ENCODE peak calls at places on chromosomes 13 and 19, in five cellular contexts. One of them, this sample, is unnamed. For H3K9me3, the result is how much of the 10 kb centered on the place peaks cover.

GRCh38 chr13:113001251-113002140 is 32.5 kb downstream of the MCF2L start:
- DNase-seq in colonic mucosa: peak
- DNase-seq in A673: peak
- DNase-seq in psoas muscle: no peak
- DNase-seq in right lobe of liver: no peak
- DNase-seq in this sample: peak

GRCh38 chr13:97810152-97810551 is 143.3 kb upstream of the IPO5 start:
- DNase-seq in A673: peak
- DNase-seq in right lobe of liver: no peak
- DNase-seq in colonic mucosa: no peak
- DNase-seq in psoas muscle: no peak
- DNase-seq in this sample: no peak

GRCh38 chr13:99572131-99572530 is 70.9 kb downstream of the TM9SF2 start:
- DNase-seq in right lobe of liver: no peak
- DNase-seq in A673: no peak
- DNase-seq in colonic mucosa: no peak
- DNase-seq in psoas muscle: no peak
- DNase-seq in this sample: no peak

GRCh38 chr19:15110418-15110815 is 3.2 kb downstream of the SYDE1 start:
- DNase-seq in psoas muscle: no peak
- DNase-seq in right lobe of liver: no peak
- DNase-seq in colonic mucosa: no peak
- DNase-seq in A673: no peak
- DNase-seq in this sample: no peak

GRCh38 chr13:88919970-88920628 is 1248.9 kb downstream of the SLITRK5 start:
- DNase-seq in psoas muscle: no peak
- DNase-seq in right lobe of liver: no peak
- DNase-seq in colonic mucosa: no peak
- DNase-seq in A673: no peak
- DNase-seq in this sample: no peak

GRCh38 chr19:16608290-16608704 is 19.7 kb downstream of the MED26 start:
- DNase-seq in psoas muscle: no peak
- DNase-seq in right lobe of liver: no peak
- DNase-seq in colonic mucosa: no peak
- DNase-seq in A673: no peak
- DNase-seq in this sample: no peak

GRCh38 chr19:995051-995827 is 5.0 kb upstream of the GRIN3B start:
- DNase-seq in psoas muscle: no peak
- DNase-seq in right lobe of liver: peak
- DNase-seq in A673: no peak
- DNase-seq in colonic mucosa: no peak
- DNase-seq in this sample: peak

GRCh38 chr13:95571941-95572340 is 19.4 kb downstream of the CLDN10 start:
- DNase-seq in colonic mucosa: no peak
- DNase-seq in psoas muscle: no peak
- DNase-seq in right lobe of liver: no peak
- DNase-seq in A673: no peak
- DNase-seq in this sample: no peak

GRCh38 chr13:45615501-45616101 is at the start of gene ERICH6B:
- DNase-seq in A673: no peak
- DNase-seq in colonic mucosa: no peak
- DNase-seq in psoas muscle: no peak
- DNase-seq in right lobe of liver: no peak
- DNase-seq in this sample: no peak

GRCh38 chr19:49808762-49809154 is 4.3 kb downstream of the FUZ start:
- DNase-seq in colonic mucosa: peak
- DNase-seq in A673: peak
- DNase-seq in right lobe of liver: peak
- DNase-seq in psoas muscle: peak
- DNase-seq in this sample: peak

GRCh38 chr13:110559429-110559943 is 2.0 kb downstream of the RAB20 start:
- DNase-seq in colonic mucosa: peak
- DNase-seq in right lobe of liver: peak
- DNase-seq in psoas muscle: no peak
- DNase-seq in A673: no peak
- DNase-seq in this sample: peak

GRCh38 chr19:49676136-49676689 is 858 bp upstream of the PRMT1 start:
- DNase-seq in right lobe of liver: peak
- DNase-seq in psoas muscle: peak
- DNase-seq in A673: peak
- DNase-seq in colonic mucosa: peak
- DNase-seq in this sample: peak

GRCh38 chr13:112467236-112467635 is 91.1 kb downstream of the SPACA7 start:
- DNase-seq in right lobe of liver: no peak
- DNase-seq in colonic mucosa: no peak
- DNase-seq in psoas muscle: no peak
- DNase-seq in A673: no peak
- DNase-seq in this sample: no peak

GRCh38 chr13:26719356-26719945 is 41.1 kb downstream of the GPR12 start:
- DNase-seq in colonic mucosa: no peak
- DNase-seq in A673: peak
- DNase-seq in psoas muscle: no peak
- DNase-seq in right lobe of liver: no peak
- DNase-seq in this sample: no peak

GRCh38 chr19:40542197-40542859 is 34.3 kb upstream of the SHKBP1 start:
- DNase-seq in right lobe of liver: no peak
- DNase-seq in psoas muscle: peak
- DNase-seq in colonic mucosa: peak
- DNase-seq in A673: peak
- DNase-seq in this sample: peak

GRCh38 chr13:95002126-95002525 is 289.8 kb upstream of the SOX21 start:
- DNase-seq in colonic mucosa: no peak
- DNase-seq in psoas muscle: no peak
- DNase-seq in A673: no peak
- DNase-seq in right lobe of liver: no peak
- DNase-seq in this sample: no peak

GRCh38 chr13:77345150-77345780 is 18.4 kb upstream of the MYCBP2 start:
- DNase-seq in A673: no peak
- DNase-seq in right lobe of liver: no peak
- DNase-seq in colonic mucosa: no peak
- DNase-seq in psoas muscle: no peak
- DNase-seq in this sample: no peak

GRCh38 chr13:64371045-64371444 is 2859.1 kb downstream of the PCDH9 start:
- DNase-seq in right lobe of liver: no peak
- DNase-seq in A673: no peak
- DNase-seq in colonic mucosa: no peak
- DNase-seq in psoas muscle: no peak
- DNase-seq in this sample: no peak

GRCh38 chr13:110089100-110089499 is 217.9 kb downstream of the COL4A1 start:
- DNase-seq in psoas muscle: no peak
- DNase-seq in A673: no peak
- DNase-seq in right lobe of liver: no peak
- DNase-seq in colonic mucosa: no peak
- DNase-seq in this sample: no peak

DNA sequence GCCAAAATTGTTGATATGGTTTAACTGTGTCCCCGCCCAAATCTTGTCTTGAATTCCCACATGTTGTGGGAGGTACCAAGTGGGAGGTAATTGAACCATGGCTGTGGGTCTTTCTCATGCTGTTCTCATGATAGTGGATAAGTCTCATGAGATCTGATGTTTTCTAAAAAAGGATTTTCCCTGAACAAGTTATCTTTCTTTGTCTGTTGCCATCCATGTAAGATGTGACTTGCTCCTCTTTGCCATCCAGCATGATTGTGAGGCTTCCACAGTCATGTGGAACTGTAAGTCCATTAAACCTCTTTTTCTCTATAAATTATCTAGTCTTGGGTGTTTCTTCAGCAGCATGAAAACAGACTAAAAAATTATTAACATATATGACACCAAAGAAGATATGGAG is 986.7 kb upstream of the MIR17HG start:
- DNase-seq in psoas muscle: no peak
- DNase-seq in A673: no peak
- DNase-seq in right lobe of liver: no peak
- DNase-seq in colonic mucosa: no peak
- DNase-seq in this sample: no peak
- H3K9me3 ChIP-seq in psoas muscle: under half
- H3K9me3 ChIP-seq in A673: under half
- H3K9me3 ChIP-seq in right lobe of liver: under half
- H3K9me3 ChIP-seq in colonic mucosa: under half
- H3K9me3 ChIP-seq in this sample: under half

DNA sequence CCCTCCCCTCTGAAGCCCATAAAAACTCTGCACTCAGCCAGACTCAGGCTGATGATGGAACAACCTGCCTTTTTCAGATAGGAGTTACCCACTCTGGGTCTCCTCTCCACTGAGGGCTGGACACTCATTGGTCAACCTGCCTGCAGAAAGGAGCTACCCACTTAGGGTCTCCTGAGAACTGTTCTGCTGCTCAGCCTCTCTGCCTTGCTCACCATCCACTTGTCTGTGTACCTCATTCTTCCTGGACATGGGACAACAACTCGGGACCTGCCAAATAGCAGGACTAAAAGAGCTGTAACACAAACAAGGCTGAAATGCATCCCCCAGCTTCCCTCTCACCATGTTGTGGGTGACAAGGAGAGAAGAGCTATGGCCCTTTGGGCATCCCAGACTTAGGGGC is 18.4 kb upstream of the RCBTB2 start:
- DNase-seq in colonic mucosa: no peak
- DNase-seq in A673: no peak
- DNase-seq in psoas muscle: no peak
- DNase-seq in right lobe of liver: no peak
- DNase-seq in this sample: no peak
- H3K9me3 ChIP-seq in colonic mucosa: under half
- H3K9me3 ChIP-seq in A673: under half
- H3K9me3 ChIP-seq in psoas muscle: under half
- H3K9me3 ChIP-seq in right lobe of liver: under half
- H3K9me3 ChIP-seq in this sample: under half

DNA sequence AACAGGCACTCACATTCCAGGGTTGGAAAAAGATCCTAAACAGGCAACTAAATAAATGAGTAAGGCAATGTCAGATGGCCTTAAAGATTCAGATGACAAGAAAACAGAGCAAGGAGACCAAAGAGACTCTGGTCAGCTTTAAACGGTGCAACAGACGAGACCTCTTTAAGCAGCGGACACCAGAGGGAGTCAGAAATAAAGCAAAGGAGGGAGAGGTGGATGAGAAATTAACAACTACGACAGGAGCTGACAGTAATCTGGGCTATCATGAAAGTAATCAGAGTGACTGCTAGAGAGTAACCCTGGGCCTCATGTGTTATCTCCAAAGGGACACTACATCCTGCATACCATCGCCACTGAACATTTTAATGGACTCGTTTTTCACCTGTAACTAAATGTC is 1.1 kb downstream of the ZNF550 start:
- DNase-seq in right lobe of liver: no peak
- DNase-seq in psoas muscle: no peak
- DNase-seq in colonic mucosa: no peak
- DNase-seq in A673: peak
- DNase-seq in this sample: no peak
- H3K9me3 ChIP-seq in right lobe of liver: under half
- H3K9me3 ChIP-seq in psoas muscle: under half
- H3K9me3 ChIP-seq in colonic mucosa: under half
- H3K9me3 ChIP-seq in A673: under half
- H3K9me3 ChIP-seq in this sample: under half

GRCh38 chr19:51488491-51488890 is 10.2 kb downstream of the CEACAM18 start:
- DNase-seq in psoas muscle: no peak
- DNase-seq in right lobe of liver: no peak
- DNase-seq in A673: no peak
- DNase-seq in colonic mucosa: no peak
- DNase-seq in this sample: no peak
- H3K9me3 ChIP-seq in psoas muscle: under half
- H3K9me3 ChIP-seq in right lobe of liver: under half
- H3K9me3 ChIP-seq in A673: under half
- H3K9me3 ChIP-seq in colonic mucosa: under half
- H3K9me3 ChIP-seq in this sample: under half

GRCh38 chr19:9615828-9616227 is 5.2 kb downstream of the ZNF561 start:
- DNase-seq in right lobe of liver: no peak
- DNase-seq in A673: no peak
- DNase-seq in colonic mucosa: no peak
- DNase-seq in psoas muscle: no peak
- DNase-seq in this sample: no peak
- H3K9me3 ChIP-seq in right lobe of liver: under half
- H3K9me3 ChIP-seq in A673: under half
- H3K9me3 ChIP-seq in colonic mucosa: under half
- H3K9me3 ChIP-seq in psoas muscle: under half
- H3K9me3 ChIP-seq in this sample: under half

This sample was measured in pancreas.